ENCODE peak calls at places on chromosome 4, in ten cellular contexts. One of them, this sample, is unnamed.

GRCh38 chr4:2073808-2074481 is 14.8 kb downstream of the NAT8L start:
- DNase-seq in GM04504: no peak
- DNase-seq in M059J: no peak
- DNase-seq in H4: no peak
- DNase-seq in cardiac muscle cell: no peak
- DNase-seq in activated T-cell treated with anti-CD3 and anti-CD28 coated beads for 48 hours: no peak
- DNase-seq in putamen: no peak
- DNase-seq in pons: no peak
- DNase-seq in omental fat pad: no peak
- DNase-seq in GM18507: no peak
- DNase-seq in this sample: no peak

GRCh38 chr4:155569960-155570515 is 96.6 kb upstream of the GUCY1A1 start:
- DNase-seq in GM04504: peak
- DNase-seq in M059J: peak
- DNase-seq in H4: no peak
- DNase-seq in cardiac muscle cell: peak
- DNase-seq in activated T-cell treated with anti-CD3 and anti-CD28 coated beads for 48 hours: no peak
- DNase-seq in putamen: no peak
- DNase-seq in pons: no peak
- DNase-seq in omental fat pad: no peak
- DNase-seq in GM18507: no peak
- DNase-seq in this sample: peak

GRCh38 chr4:6142935-6143602 is 57.3 kb downstream of the JAKMIP1 start:
- DNase-seq in GM04504: no peak
- DNase-seq in M059J: no peak
- DNase-seq in H4: no peak
- DNase-seq in cardiac muscle cell: no peak
- DNase-seq in activated T-cell treated with anti-CD3 and anti-CD28 coated beads for 48 hours: no peak
- DNase-seq in putamen: peak
- DNase-seq in pons: no peak
- DNase-seq in omental fat pad: no peak
- DNase-seq in GM18507: no peak
- DNase-seq in this sample: no peak

GRCh38 chr4:5078015-5078414 is 26.7 kb downstream of the STK32B start:
- DNase-seq in GM04504: no peak
- DNase-seq in M059J: peak
- DNase-seq in H4: no peak
- DNase-seq in cardiac muscle cell: no peak
- DNase-seq in activated T-cell treated with anti-CD3 and anti-CD28 coated beads for 48 hours: no peak
- DNase-seq in putamen: no peak
- DNase-seq in pons: no peak
- DNase-seq in omental fat pad: no peak
- DNase-seq in GM18507: no peak
- DNase-seq in this sample: no peak

GRCh38 chr4:101983835-101984234 is 193.3 kb downstream of the BANK1 start:
- DNase-seq in GM04504: no peak
- DNase-seq in M059J: no peak
- DNase-seq in H4: no peak
- DNase-seq in cardiac muscle cell: no peak
- DNase-seq in activated T-cell treated with anti-CD3 and anti-CD28 coated beads for 48 hours: no peak
- DNase-seq in putamen: no peak
- DNase-seq in pons: no peak
- DNase-seq in omental fat pad: no peak
- DNase-seq in GM18507: no peak
- DNase-seq in this sample: no peak

GRCh38 chr4:119025440-119025839 is 110.2 kb upstream of the MYOZ2 start:
- DNase-seq in GM04504: no peak
- DNase-seq in M059J: peak
- DNase-seq in H4: peak
- DNase-seq in cardiac muscle cell: peak
- DNase-seq in activated T-cell treated with anti-CD3 and anti-CD28 coated beads for 48 hours: no peak
- DNase-seq in putamen: no peak
- DNase-seq in pons: peak
- DNase-seq in omental fat pad: peak
- DNase-seq in GM18507: no peak
- DNase-seq in this sample: peak

GRCh38 chr4:113820164-113820563 is 58.6 kb upstream of the CAMK2D start:
- DNase-seq in GM04504: no peak
- DNase-seq in M059J: no peak
- DNase-seq in H4: no peak
- DNase-seq in cardiac muscle cell: no peak
- DNase-seq in activated T-cell treated with anti-CD3 and anti-CD28 coated beads for 48 hours: no peak
- DNase-seq in putamen: no peak
- DNase-seq in pons: no peak
- DNase-seq in omental fat pad: no peak
- DNase-seq in GM18507: no peak
- DNase-seq in this sample: no peak

GRCh38 chr4:157075811-157076577 is at the start of gene GLRB:
- DNase-seq in GM04504: no peak
- DNase-seq in M059J: peak
- DNase-seq in H4: peak
- DNase-seq in cardiac muscle cell: peak
- DNase-seq in activated T-cell treated with anti-CD3 and anti-CD28 coated beads for 48 hours: no peak
- DNase-seq in putamen: peak
- DNase-seq in pons: no peak
- DNase-seq in omental fat pad: no peak
- DNase-seq in GM18507: no peak
- DNase-seq in this sample: no peak

GRCh38 chr4:134702374-134702773 is 500.8 kb upstream of the PABPC4L start:
- DNase-seq in GM04504: no peak
- DNase-seq in M059J: no peak
- DNase-seq in H4: no peak
- DNase-seq in cardiac muscle cell: no peak
- DNase-seq in activated T-cell treated with anti-CD3 and anti-CD28 coated beads for 48 hours: no peak
- DNase-seq in putamen: no peak
- DNase-seq in pons: no peak
- DNase-seq in omental fat pad: no peak
- DNase-seq in GM18507: no peak
- DNase-seq in this sample: no peak

GRCh38 chr4:41575207-41575606 is 37.2 kb downstream of the LIMCH1 start:
- DNase-seq in GM04504: no peak
- DNase-seq in M059J: no peak
- DNase-seq in H4: no peak
- DNase-seq in cardiac muscle cell: peak
- DNase-seq in activated T-cell treated with anti-CD3 and anti-CD28 coated beads for 48 hours: no peak
- DNase-seq in putamen: no peak
- DNase-seq in pons: no peak
- DNase-seq in omental fat pad: no peak
- DNase-seq in GM18507: no peak
- DNase-seq in this sample: no peak

GRCh38 chr4:124941267-124941666 is 228.7 kb upstream of the ANKRD50 start:
- DNase-seq in GM04504: no peak
- DNase-seq in M059J: peak
- DNase-seq in H4: peak
- DNase-seq in cardiac muscle cell: no peak
- DNase-seq in activated T-cell treated with anti-CD3 and anti-CD28 coated beads for 48 hours: no peak
- DNase-seq in putamen: no peak
- DNase-seq in pons: no peak
- DNase-seq in omental fat pad: no peak
- DNase-seq in GM18507: no peak
- DNase-seq in this sample: peak

GRCh38 chr4:42995343-42995944 is 102.9 kb downstream of the GRXCR1 start:
- DNase-seq in GM04504: peak
- DNase-seq in M059J: peak
- DNase-seq in H4: peak
- DNase-seq in cardiac muscle cell: peak
- DNase-seq in activated T-cell treated with anti-CD3 and anti-CD28 coated beads for 48 hours: no peak
- DNase-seq in putamen: peak
- DNase-seq in pons: peak
- DNase-seq in omental fat pad: no peak
- DNase-seq in GM18507: peak
- DNase-seq in this sample: peak

GRCh38 chr4:4394644-4395043 is 7.7 kb downstream of the NSG1 start:
- DNase-seq in GM04504: no peak
- DNase-seq in M059J: peak
- DNase-seq in H4: peak
- DNase-seq in cardiac muscle cell: peak
- DNase-seq in activated T-cell treated with anti-CD3 and anti-CD28 coated beads for 48 hours: no peak
- DNase-seq in putamen: no peak
- DNase-seq in pons: no peak
- DNase-seq in omental fat pad: no peak
- DNase-seq in GM18507: no peak
- DNase-seq in this sample: peak

GRCh38 chr4:133623847-133624246 is 474.8 kb downstream of the PCDH10 start:
- DNase-seq in GM04504: no peak
- DNase-seq in M059J: no peak
- DNase-seq in H4: no peak
- DNase-seq in cardiac muscle cell: no peak
- DNase-seq in activated T-cell treated with anti-CD3 and anti-CD28 coated beads for 48 hours: no peak
- DNase-seq in putamen: no peak
- DNase-seq in pons: no peak
- DNase-seq in omental fat pad: no peak
- DNase-seq in GM18507: no peak
- DNase-seq in this sample: no peak

GRCh38 chr4:20254517-20255250 is 3.0 kb downstream of the SLIT2 start:
- DNase-seq in GM04504: no peak
- DNase-seq in M059J: peak
- DNase-seq in H4: no peak
- DNase-seq in cardiac muscle cell: peak
- DNase-seq in activated T-cell treated with anti-CD3 and anti-CD28 coated beads for 48 hours: no peak
- DNase-seq in putamen: peak
- DNase-seq in pons: no peak
- DNase-seq in omental fat pad: no peak
- DNase-seq in GM18507: no peak
- DNase-seq in this sample: peak

GRCh38 chr4:164304240-164304639 is 449.7 kb upstream of the SMIM31 start:
- DNase-seq in GM04504: no peak
- DNase-seq in M059J: no peak
- DNase-seq in H4: no peak
- DNase-seq in cardiac muscle cell: no peak
- DNase-seq in activated T-cell treated with anti-CD3 and anti-CD28 coated beads for 48 hours: no peak
- DNase-seq in putamen: no peak
- DNase-seq in pons: no peak
- DNase-seq in omental fat pad: no peak
- DNase-seq in GM18507: no peak
- DNase-seq in this sample: peak

GRCh38 chr4:1249148-1249730 is 309 bp upstream of the CTBP1 start:
- DNase-seq in GM04504: peak
- DNase-seq in M059J: peak
- DNase-seq in H4: peak
- DNase-seq in cardiac muscle cell: peak
- DNase-seq in activated T-cell treated with anti-CD3 and anti-CD28 coated beads for 48 hours: peak
- DNase-seq in putamen: peak
- DNase-seq in pons: peak
- DNase-seq in omental fat pad: no peak
- DNase-seq in GM18507: peak
- DNase-seq in this sample: peak

GRCh38 chr4:78056265-78057129 is 626 bp upstream of the FRAS1 start:
- DNase-seq in GM04504: peak
- DNase-seq in M059J: peak
- DNase-seq in H4: peak
- DNase-seq in cardiac muscle cell: peak
- DNase-seq in activated T-cell treated with anti-CD3 and anti-CD28 coated beads for 48 hours: peak
- DNase-seq in putamen: peak
- DNase-seq in pons: peak
- DNase-seq in omental fat pad: peak
- DNase-seq in GM18507: no peak
- DNase-seq in this sample: peak

GRCh38 chr4:3810111-3810680 is 44.0 kb downstream of the ADRA2C start:
- DNase-seq in GM04504: no peak
- DNase-seq in M059J: no peak
- DNase-seq in H4: no peak
- DNase-seq in cardiac muscle cell: no peak
- DNase-seq in activated T-cell treated with anti-CD3 and anti-CD28 coated beads for 48 hours: no peak
- DNase-seq in putamen: no peak
- DNase-seq in pons: no peak
- DNase-seq in omental fat pad: no peak
- DNase-seq in GM18507: no peak
- DNase-seq in this sample: no peak

GRCh38 chr4:6269651-6270511 is at the start of gene WFS1:
- DNase-seq in GM04504: peak
- DNase-seq in M059J: peak
- DNase-seq in H4: peak
- DNase-seq in cardiac muscle cell: peak
- DNase-seq in activated T-cell treated with anti-CD3 and anti-CD28 coated beads for 48 hours: peak
- DNase-seq in putamen: peak
- DNase-seq in pons: peak
- DNase-seq in omental fat pad: peak
- DNase-seq in GM18507: peak
- DNase-seq in this sample: peak

GRCh38 chr4:3821580-3822229 is 55.5 kb downstream of the ADRA2C start:
- DNase-seq in GM04504: no peak
- DNase-seq in M059J: no peak
- DNase-seq in H4: no peak
- DNase-seq in cardiac muscle cell: peak
- DNase-seq in activated T-cell treated with anti-CD3 and anti-CD28 coated beads for 48 hours: no peak
- DNase-seq in putamen: no peak
- DNase-seq in pons: no peak
- DNase-seq in omental fat pad: no peak
- DNase-seq in GM18507: no peak
- DNase-seq in this sample: no peak

GRCh38 chr4:155656025-155656424 is 10.6 kb upstream of the GUCY1A1 start:
- DNase-seq in GM04504: no peak
- DNase-seq in M059J: no peak
- DNase-seq in H4: no peak
- DNase-seq in cardiac muscle cell: no peak
- DNase-seq in activated T-cell treated with anti-CD3 and anti-CD28 coated beads for 48 hours: no peak
- DNase-seq in putamen: no peak
- DNase-seq in pons: no peak
- DNase-seq in omental fat pad: no peak
- DNase-seq in GM18507: no peak
- DNase-seq in this sample: no peak

GRCh38 chr4:76943790-76944189 is 5.8 kb upstream of the SEPTIN11 start:
- DNase-seq in GM04504: no peak
- DNase-seq in M059J: peak
- DNase-seq in H4: no peak
- DNase-seq in cardiac muscle cell: no peak
- DNase-seq in activated T-cell treated with anti-CD3 and anti-CD28 coated beads for 48 hours: no peak
- DNase-seq in putamen: no peak
- DNase-seq in pons: no peak
- DNase-seq in omental fat pad: no peak
- DNase-seq in GM18507: no peak
- DNase-seq in this sample: peak

GRCh38 chr4:102598102-102598758 is 97.1 kb downstream of the NFKB1 start:
- DNase-seq in GM04504: no peak
- DNase-seq in M059J: no peak
- DNase-seq in H4: no peak
- DNase-seq in cardiac muscle cell: peak
- DNase-seq in activated T-cell treated with anti-CD3 and anti-CD28 coated beads for 48 hours: no peak
- DNase-seq in putamen: no peak
- DNase-seq in pons: no peak
- DNase-seq in omental fat pad: no peak
- DNase-seq in GM18507: no peak
- DNase-seq in this sample: peak